ENCODE peak calls at places on chromosomes 5 and 9, in five cellular contexts. Q is HCT116, P is HepG2, D is K562, L is H1. E is an unnamed sample.

GRCh38 chr9:124190761-124191160 is 67.0 kb upstream of the NEK6 start:
- DNase-seq in Q (no peak), P (peak), D (no peak), L (peak), E (no peak)

GRCh38 chr5:82593481-82593880 is 315.3 kb upstream of the RPS23 start:
- DNase-seq in Q (no peak), P (no peak), D (no peak), L (no peak), E (no peak)

GRCh38 chr5:134784946-134785620 is 26.5 kb downstream of the DDX46 start:
- DNase-seq in Q (no peak), P (no peak), D (no peak), L (peak), E (no peak)

GRCh38 chr9:98707158-98708102 is 1.3 kb downstream of the GABBR2 start:
- DNase-seq in Q (peak), P (peak), D (peak), L (peak), E (peak)

GRCh38 chr5:72510610-72511121 is 3.5 kb upstream of the ZNF366 start:
- DNase-seq in Q (no peak), P (no peak), D (no peak), L (no peak), E (no peak)

GRCh38 chr5:125112196-125112595 is 365.8 kb upstream of the ZNF608 start:
- DNase-seq in Q (no peak), P (no peak), D (no peak), L (no peak), E (no peak)

GRCh38 chr9:37550781-37551180 is 25.4 kb downstream of the FBXO10 start:
- DNase-seq in Q (no peak), P (no peak), D (no peak), L (no peak), E (no peak)

GRCh38 chr9:2639786-2640185 is 18.2 kb downstream of the VLDLR start:
- DNase-seq in Q (no peak), P (peak), D (no peak), L (no peak), E (no peak)

GRCh38 chr9:6134661-6135177 is 80.9 kb upstream of the IL33 start:
- DNase-seq in Q (no peak), P (no peak), D (no peak), L (no peak), E (no peak)

GRCh38 chr5:125277494-125278154 is 531.2 kb upstream of the ZNF608 start:
- DNase-seq in Q (peak), P (peak), D (no peak), L (no peak), E (peak)

GRCh38 chr5:127040779-127041520 is 10.6 kb upstream of the MARCHF3 start:
- DNase-seq in Q (no peak), P (no peak), D (no peak), L (no peak), E (no peak)

GRCh38 chr5:75666801-75667200 is 50.4 kb downstream of the POC5 start:
- DNase-seq in Q (no peak), P (no peak), D (no peak), L (no peak), E (peak)

GRCh38 chr5:52725781-52726180 is 61.9 kb upstream of the ITGA1 start:
- DNase-seq in Q (no peak), P (no peak), D (no peak), L (no peak), E (no peak)

GRCh38 chr5:142722146-142722545 is 36.3 kb upstream of the FGF1 start:
- DNase-seq in Q (no peak), P (no peak), D (no peak), L (no peak), E (no peak)

GRCh38 chr5:21121213-21121612 is 1133.2 kb upstream of the CDH18 start:
- DNase-seq in Q (no peak), P (no peak), D (no peak), L (no peak), E (no peak)

GRCh38 chr5:27011274-27011673 is 27.1 kb downstream of the CDH9 start:
- DNase-seq in Q (no peak), P (no peak), D (no peak), L (no peak), E (no peak)

GRCh38 chr5:68383888-68384310 is 168.3 kb downstream of the PIK3R1 start:
- DNase-seq in Q (no peak), P (no peak), D (no peak), L (no peak), E (no peak)
- TF ChIP-seq JUND in Q (no peak), P (no peak), D (no peak), L (no peak), E (no peak)

GRCh38 chr9:29556317-29556716 is 1983.0 kb upstream of the C9orf72 start:
- DNase-seq in Q (no peak), P (no peak), D (no peak), L (no peak), E (no peak)
- TF ChIP-seq JUND in Q (no peak), P (no peak), D (no peak), L (no peak), E (no peak)

GRCh38 chr9:113042884-113043657 is 13.5 kb downstream of the ZFP37 start:
- DNase-seq in Q (no peak), P (no peak), D (no peak), L (no peak), E (no peak)
- TF ChIP-seq JUND in Q (no peak), P (no peak), D (no peak), L (no peak), E (no peak)

DNA sequence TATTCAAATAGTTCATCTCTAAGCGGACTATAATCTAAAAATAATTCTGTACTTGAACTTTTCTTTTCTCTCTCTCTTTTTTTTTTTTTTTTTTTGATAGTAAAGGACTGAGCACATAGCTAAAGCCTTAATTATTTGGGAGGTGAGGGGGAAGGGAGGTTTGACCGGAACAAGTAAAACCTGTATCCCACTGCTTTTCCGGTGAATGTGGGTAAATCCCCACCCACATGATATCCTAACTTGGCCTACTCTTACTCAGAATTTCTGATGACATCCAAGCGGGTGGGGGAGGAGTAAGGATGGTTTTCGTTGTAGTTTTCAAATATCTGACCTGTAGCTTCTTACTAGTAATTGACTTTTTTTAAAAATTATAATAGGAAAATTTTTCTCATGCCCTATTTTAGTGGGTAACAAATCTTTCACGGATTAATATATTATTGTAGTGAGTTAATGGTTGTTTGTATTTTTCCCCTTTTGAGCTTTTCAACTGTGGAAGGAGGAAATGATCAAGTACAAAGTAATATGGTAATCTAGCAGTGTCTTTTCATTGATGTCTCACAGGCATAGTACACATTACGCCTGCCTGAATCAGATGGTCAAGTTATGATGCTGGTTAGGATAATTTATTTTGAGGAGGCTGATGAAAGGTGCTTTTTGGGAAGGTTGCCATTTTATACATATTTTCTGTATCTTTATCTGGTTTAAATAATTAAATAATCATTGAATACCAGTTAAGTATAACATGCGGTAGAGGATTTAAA is 2.2 kb upstream of the ELL2 start:
- DNase-seq in Q (no peak), P (no peak), D (no peak), L (no peak), E (no peak)
- TF ChIP-seq JUND in Q (no peak), P (no peak), D (no peak), L (peak), E (no peak)

E was measured in T47D.